ENCODE peak calls at places on chromosome 9, in nine cellular contexts. Q is HFFc6; J is Peyer's patch; E is epithelial cell of esophagus; Z is WTC11; A is stimulated activated CD4-positive, alpha-beta T cell treated with anti-CD3 and anti-CD28 coated beads, Interleukin-12 subunit alpha, Interleukin-12 subunit beta, amount 100 ng/mL, for 48 hours; S is Ammon's horn; B is RCC 7860; H is activated naive CD8-positive, alpha-beta T cell treated with anti-CD3 and anti-CD28 coated beads, Interleukin-2, amount 50 U/mL, for 24 hours. U is an unnamed sample.

GRCh38 chr9:130209422-130209821 is 37.2 kb downstream of the NCS1 start:
- DNase-seq in S (no peak), A (no peak), J (no peak), B (no peak), Q (no peak), Z (no peak), H (no peak), E (no peak), U (peak; percentile 43)

GRCh38 chr9:4090491-4090890 is 209.4 kb downstream of the GLIS3 start:
- DNase-seq in E (no peak), J (no peak), B (no peak), Q (no peak), Z (no peak), S (no peak), A (no peak), H (no peak), U (peak; percentile 4)

GRCh38 chr9:93141771-93142483 is 7.9 kb upstream of the NINJ1 start:
- DNase-seq in J (no peak), E (peak; percentile 41), A (no peak), Q (no peak), Z (no peak), B (no peak), H (no peak), S (no peak), U (no peak)

GRCh38 chr9:89941875-89942274 is 337.1 kb downstream of the GADD45G start:
- DNase-seq in H (no peak), Q (no peak), J (no peak), B (no peak), A (no peak), E (peak; percentile 86), S (no peak), Z (no peak), U (no peak)

GRCh38 chr9:20558609-20559016 is 63.7 kb downstream of the MLLT3 start:
- DNase-seq in S (peak; percentile 42), J (no peak), H (no peak), Z (no peak), B (peak; percentile 91), A (no peak), Q (peak; percentile 95), E (peak; percentile 93), U (no peak)

GRCh38 chr9:128178806-128179431 is 12.5 kb downstream of the CIZ1 start:
- DNase-seq in Z (no peak), H (no peak), B (no peak), E (no peak), J (no peak), Q (no peak), S (no peak), A (no peak), U (no peak)

GRCh38 chr9:18610956-18611355 is 137.0 kb downstream of the ADAMTSL1 start:
- DNase-seq in S (peak; percentile 85), Z (no peak), B (no peak), A (no peak), E (no peak), H (no peak), J (no peak), Q (no peak), U (no peak)

GRCh38 chr9:7439355-7439978 is 360.1 kb downstream of the DMAC1 start:
- DNase-seq in Z (no peak), E (peak; percentile 56), H (no peak), S (peak; percentile 24), Q (no peak), B (no peak), A (no peak), J (no peak), U (no peak)

GRCh38 chr9:96040591-96041461 is 165.3 kb downstream of the ERCC6L2 start:
- DNase-seq in Q (no peak), B (no peak), S (no peak), A (no peak), H (no peak), E (no peak), Z (no peak), J (no peak), U (peak; percentile 54)

GRCh38 chr9:75918154-75918553 is 27.7 kb downstream of the PCSK5 start:
- DNase-seq in E (peak; percentile 92), J (peak; percentile 75), B (peak; percentile 66), Z (no peak), S (no peak), Q (no peak), H (no peak), A (no peak), U (no peak)

GRCh38 chr9:107489687-107490605 is at the start of gene KLF4:
- DNase-seq in J (peak; percentile 93), H (peak; percentile 73), A (peak; percentile 61), E (peak; percentile 96), Z (peak; percentile 80), B (peak; percentile 85), Q (peak; percentile 79), S (peak; percentile 87), U (peak; percentile 97)

GRCh38 chr9:17005085-17005484 is 129.8 kb upstream of the CNTLN start:
- DNase-seq in A (no peak), S (no peak), Q (peak; percentile 77), E (peak; percentile 45), B (peak; percentile 64), H (no peak), Z (no peak), J (peak; percentile 72), U (no peak)

GRCh38 chr9:109286571-109286977 is 34.3 kb downstream of the EPB41L4B start:
- DNase-seq in A (no peak), H (no peak), B (peak; percentile 75), Z (no peak), Q (peak; percentile 62), E (peak; percentile 97), J (peak; percentile 22), S (no peak), U (no peak)

GRCh38 chr9:34190996-34191892 is 12.4 kb downstream of the UBAP1 start:
- DNase-seq in E (peak; percentile 42), Z (no peak), A (no peak), J (no peak), H (no peak), S (no peak), Q (peak; percentile 34), B (no peak), U (no peak)

GRCh38 chr9:116417464-116417863 is 263.9 kb downstream of the PAPPA start:
- DNase-seq in J (no peak), A (no peak), H (no peak), Z (no peak), S (no peak), E (peak; percentile 28), B (no peak), Q (peak; percentile 38), U (no peak)

GRCh38 chr9:91836515-91836914 is 113.5 kb downstream of the ROR2 start:
- DNase-seq in Z (no peak), J (no peak), B (no peak), E (no peak), H (no peak), S (no peak), Q (no peak), A (no peak), U (peak; percentile 67)

GRCh38 chr9:128420060-128420650 is 502 bp upstream of the CERCAM start:
- DNase-seq in Z (peak; percentile 63), A (peak; percentile 65), J (peak; percentile 84), H (peak; percentile 83), S (peak; percentile 59), B (peak; percentile 44), E (peak; percentile 57), Q (peak; percentile 31), U (peak; percentile 93)

GRCh38 chr9:97983524-97984187 is 515 bp downstream of the ANP32B start:
- DNase-seq in Q (no peak), Z (peak; percentile 30), E (peak; percentile 37), J (peak; percentile 81), H (peak; percentile 56), B (peak; percentile 8), A (peak; percentile 35), S (peak; percentile 56), U (peak; percentile 89)

GRCh38 chr9:69019808-69020207 is 5.9 kb upstream of the PRKACG start:
- DNase-seq in S (no peak), E (no peak), Q (no peak), A (no peak), B (no peak), Z (no peak), H (no peak), J (no peak), U (no peak)

GRCh38 chr9:95048225-95049087 is 269.1 kb downstream of the FANCC start:
- DNase-seq in H (peak; percentile 54), E (peak; percentile 93), Q (no peak), A (peak; percentile 45), S (no peak), Z (peak; percentile 72), B (peak; percentile 37), J (peak; percentile 87), U (peak; percentile 97)

GRCh38 chr9:33202552-33203300 is 35.6 kb upstream of the B4GALT1 start:
- DNase-seq in J (peak; percentile 93), Q (no peak), S (peak; percentile 54), A (peak; percentile 20), Z (no peak), H (peak; percentile 58), E (no peak), B (no peak), U (peak; percentile 51)

GRCh38 chr9:109483771-109484442 is 14.2 kb downstream of the PTPN3 start:
- DNase-seq in J (no peak), B (peak; percentile 89), H (no peak), Q (no peak), Z (no peak), S (no peak), E (no peak), A (no peak), U (no peak)

GRCh38 chr9:112041536-112042243 is 133.4 kb downstream of the SUSD1 start:
- DNase-seq in J (no peak), H (no peak), E (peak; percentile 96), A (no peak), S (no peak), Q (peak; percentile 100), B (peak; percentile 100), Z (peak; percentile 38), U (peak; percentile 31)

GRCh38 chr9:128765499-128765898 is 6.2 kb downstream of the ZER1 start:
- DNase-seq in H (no peak), S (no peak), J (no peak), Z (no peak), Q (no peak), E (no peak), A (no peak), B (no peak), U (no peak)

U was measured in H7.